ENCODE peak calls at places on chromosome 13, in nine cellular contexts. One of them, this sample, is unnamed.

GRCh38 chr13:75415720-75416119 is 66.2 kb downstream of the TBC1D4 start:
- DNase-seq in breast epithelium: no peak
- DNase-seq in left lung: no peak
- DNase-seq in psoas muscle: no peak
- DNase-seq in ovary: no peak
- DNase-seq in fibroblast of lung: peak; percentile 93
- DNase-seq in neuronal stem cell: no peak
- DNase-seq in adrenal gland: no peak
- DNase-seq in transverse colon: no peak
- DNase-seq in this sample: no peak

GRCh38 chr13:49443327-49443688 is 556 bp downstream of the CAB39L start:
- DNase-seq in breast epithelium: no peak
- DNase-seq in left lung: no peak
- DNase-seq in psoas muscle: no peak
- DNase-seq in ovary: no peak
- DNase-seq in fibroblast of lung: peak; percentile 36
- DNase-seq in neuronal stem cell: peak; percentile 40
- DNase-seq in adrenal gland: no peak
- DNase-seq in transverse colon: no peak
- DNase-seq in this sample: no peak

GRCh38 chr13:97567510-97568243 is 133.7 kb downstream of the RAP2A start:
- DNase-seq in breast epithelium: peak; percentile 75
- DNase-seq in left lung: peak; percentile 52
- DNase-seq in psoas muscle: peak; percentile 21
- DNase-seq in ovary: no peak
- DNase-seq in fibroblast of lung: peak; percentile 15
- DNase-seq in neuronal stem cell: no peak
- DNase-seq in adrenal gland: peak; percentile 24
- DNase-seq in transverse colon: peak; percentile 77
- DNase-seq in this sample: peak; percentile 80

GRCh38 chr13:101018720-101019119 is 344.1 kb upstream of the TMTC4 start:
- DNase-seq in breast epithelium: no peak
- DNase-seq in left lung: no peak
- DNase-seq in psoas muscle: no peak
- DNase-seq in ovary: no peak
- DNase-seq in fibroblast of lung: peak; percentile 87
- DNase-seq in neuronal stem cell: no peak
- DNase-seq in adrenal gland: no peak
- DNase-seq in transverse colon: no peak
- DNase-seq in this sample: no peak

GRCh38 chr13:97911311-97912138 is 42.0 kb upstream of the IPO5 start:
- DNase-seq in breast epithelium: no peak
- DNase-seq in left lung: no peak
- DNase-seq in psoas muscle: no peak
- DNase-seq in ovary: no peak
- DNase-seq in fibroblast of lung: peak; percentile 40
- DNase-seq in neuronal stem cell: no peak
- DNase-seq in adrenal gland: no peak
- DNase-seq in transverse colon: no peak
- DNase-seq in this sample: no peak

GRCh38 chr13:19984430-19985218 is 26.1 kb downstream of the ZMYM2 start:
- DNase-seq in breast epithelium: no peak
- DNase-seq in left lung: no peak
- DNase-seq in psoas muscle: no peak
- DNase-seq in ovary: no peak
- DNase-seq in fibroblast of lung: peak; percentile 48
- DNase-seq in neuronal stem cell: peak; percentile 3
- DNase-seq in adrenal gland: no peak
- DNase-seq in transverse colon: no peak
- DNase-seq in this sample: peak; percentile 21

GRCh38 chr13:32587774-32588165 is 1.5 kb downstream of the PDS5B start:
- DNase-seq in breast epithelium: no peak
- DNase-seq in left lung: no peak
- DNase-seq in psoas muscle: no peak
- DNase-seq in ovary: no peak
- DNase-seq in fibroblast of lung: peak; percentile 39
- DNase-seq in neuronal stem cell: no peak
- DNase-seq in adrenal gland: no peak
- DNase-seq in transverse colon: no peak
- DNase-seq in this sample: no peak

GRCh38 chr13:51152713-51153112 is 41.6 kb upstream of the C13orf42 start:
- DNase-seq in breast epithelium: no peak
- DNase-seq in left lung: no peak
- DNase-seq in psoas muscle: no peak
- DNase-seq in ovary: no peak
- DNase-seq in fibroblast of lung: peak; percentile 8
- DNase-seq in neuronal stem cell: no peak
- DNase-seq in adrenal gland: no peak
- DNase-seq in transverse colon: no peak
- DNase-seq in this sample: no peak

GRCh38 chr13:99658266-99658991 is 157.2 kb downstream of the TM9SF2 start:
- DNase-seq in breast epithelium: peak; percentile 35
- DNase-seq in left lung: peak; percentile 51
- DNase-seq in psoas muscle: peak; percentile 39
- DNase-seq in ovary: peak; percentile 34
- DNase-seq in fibroblast of lung: peak; percentile 54
- DNase-seq in neuronal stem cell: peak; percentile 65
- DNase-seq in adrenal gland: peak; percentile 28
- DNase-seq in transverse colon: peak; percentile 37
- DNase-seq in this sample: no peak

GRCh38 chr13:35851238-35851814 is 279.9 kb downstream of the DCLK1 start:
- DNase-seq in breast epithelium: no peak
- DNase-seq in left lung: no peak
- DNase-seq in psoas muscle: no peak
- DNase-seq in ovary: no peak
- DNase-seq in fibroblast of lung: no peak
- DNase-seq in neuronal stem cell: no peak
- DNase-seq in adrenal gland: no peak
- DNase-seq in transverse colon: no peak
- DNase-seq in this sample: no peak

GRCh38 chr13:110421061-110421460 is 114.0 kb downstream of the COL4A2 start:
- DNase-seq in breast epithelium: no peak
- DNase-seq in left lung: no peak
- DNase-seq in psoas muscle: no peak
- DNase-seq in ovary: no peak
- DNase-seq in fibroblast of lung: peak; percentile 48
- DNase-seq in neuronal stem cell: no peak
- DNase-seq in adrenal gland: no peak
- DNase-seq in transverse colon: no peak
- DNase-seq in this sample: no peak

GRCh38 chr13:110419391-110419791 is 112.3 kb downstream of the COL4A2 start:
- DNase-seq in breast epithelium: peak; percentile 39
- DNase-seq in left lung: no peak
- DNase-seq in psoas muscle: no peak
- DNase-seq in ovary: no peak
- DNase-seq in fibroblast of lung: peak; percentile 95
- DNase-seq in neuronal stem cell: no peak
- DNase-seq in adrenal gland: no peak
- DNase-seq in transverse colon: no peak
- DNase-seq in this sample: no peak

GRCh38 chr13:110420626-110421025 is 113.5 kb downstream of the COL4A2 start:
- DNase-seq in breast epithelium: no peak
- DNase-seq in left lung: no peak
- DNase-seq in psoas muscle: no peak
- DNase-seq in ovary: no peak
- DNase-seq in fibroblast of lung: no peak
- DNase-seq in neuronal stem cell: no peak
- DNase-seq in adrenal gland: no peak
- DNase-seq in transverse colon: no peak
- DNase-seq in this sample: no peak

GRCh38 chr13:110418944-110419343 is 111.9 kb downstream of the COL4A2 start:
- DNase-seq in breast epithelium: no peak
- DNase-seq in left lung: no peak
- DNase-seq in psoas muscle: no peak
- DNase-seq in ovary: no peak
- DNase-seq in fibroblast of lung: no peak
- DNase-seq in neuronal stem cell: no peak
- DNase-seq in adrenal gland: no peak
- DNase-seq in transverse colon: no peak
- DNase-seq in this sample: no peak

DNA sequence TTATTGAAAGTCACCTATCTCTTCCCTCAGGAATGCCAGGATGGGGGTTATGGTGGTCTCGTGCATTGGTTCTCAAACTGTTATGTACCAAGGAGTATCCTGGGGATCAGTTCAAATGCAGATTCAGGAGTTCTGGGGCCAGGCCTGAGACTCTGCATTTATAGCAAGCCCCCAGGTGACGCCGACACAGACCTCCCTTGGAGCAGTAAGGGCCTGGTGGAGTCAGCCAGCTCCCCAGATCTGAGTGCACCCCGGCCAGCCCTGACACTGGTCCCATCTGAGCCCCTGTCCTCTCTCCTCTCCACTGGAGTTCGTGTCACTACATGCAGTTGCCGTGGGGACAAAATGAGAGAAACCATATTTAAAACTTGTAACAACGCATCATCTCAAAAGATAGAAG is 112.9 kb downstream of the COL4A2 start:
- DNase-seq in breast epithelium: no peak
- DNase-seq in left lung: no peak
- DNase-seq in psoas muscle: no peak
- DNase-seq in ovary: no peak
- DNase-seq in fibroblast of lung: no peak
- DNase-seq in neuronal stem cell: no peak
- DNase-seq in adrenal gland: no peak
- DNase-seq in transverse colon: no peak
- DNase-seq in this sample: no peak
- H3K27me3 ChIP-seq in breast epithelium: no peaks in the 10 kb centered on the region
- H3K27me3 ChIP-seq in left lung: peaks cover 47% of the 10 kb centered on the region
- H3K27me3 ChIP-seq in psoas muscle: no peaks in the 10 kb centered on the region
- H3K27me3 ChIP-seq in ovary: no peaks in the 10 kb centered on the region
- H3K27me3 ChIP-seq in fibroblast of lung: no peaks in the 10 kb centered on the region
- H3K27me3 ChIP-seq in neuronal stem cell: no peaks in the 10 kb centered on the region
- H3K27me3 ChIP-seq in adrenal gland: no peaks in the 10 kb centered on the region
- H3K27me3 ChIP-seq in transverse colon: peaks cover 5% of the 10 kb centered on the region
- H3K27me3 ChIP-seq in this sample: no peaks in the 10 kb centered on the region

DNA sequence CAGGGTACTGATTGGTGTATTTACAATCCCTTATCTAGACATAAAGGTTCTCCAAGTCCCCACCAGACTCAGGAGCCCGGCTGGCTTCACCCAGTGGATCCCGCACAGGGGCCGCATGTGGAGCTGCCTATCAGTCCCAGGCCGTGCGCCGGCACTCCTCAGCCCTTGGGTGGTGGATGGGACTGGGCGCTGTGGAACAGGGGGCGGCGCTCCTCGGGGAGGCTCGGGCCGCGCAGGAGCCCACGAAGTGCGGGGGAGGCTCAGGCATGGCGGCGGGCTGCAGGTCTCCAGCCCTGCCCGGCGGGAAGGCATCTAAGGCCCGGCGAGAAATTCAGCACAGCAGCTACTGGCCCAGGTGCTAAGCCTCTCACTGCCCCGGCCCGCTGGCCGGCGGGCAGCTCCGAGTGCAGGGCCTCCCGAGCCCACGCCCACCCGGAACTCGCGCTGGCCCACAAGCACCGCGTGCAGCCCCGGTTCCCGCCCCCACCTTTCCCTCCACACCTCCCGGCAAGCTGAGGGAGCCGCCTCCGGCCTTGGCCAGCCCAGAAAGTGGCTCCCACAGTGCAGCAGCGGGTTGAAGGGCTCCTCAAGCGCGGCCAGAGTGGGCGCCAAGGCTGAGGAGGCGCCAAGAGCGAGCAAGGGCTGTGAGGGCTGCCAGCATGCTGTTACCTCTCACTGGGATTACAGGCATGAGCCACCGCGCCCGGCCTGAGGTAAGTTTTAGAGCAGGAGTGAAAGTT is 60.0 kb upstream of the SCEL start:
- DNase-seq in breast epithelium: no peak
- DNase-seq in left lung: no peak
- DNase-seq in psoas muscle: no peak
- DNase-seq in ovary: no peak
- DNase-seq in fibroblast of lung: no peak
- DNase-seq in neuronal stem cell: no peak
- DNase-seq in adrenal gland: no peak
- DNase-seq in transverse colon: no peak
- DNase-seq in this sample: no peak
- H3K4me1 ChIP-seq in breast epithelium: no peaks in the 10 kb centered on the region
- H3K4me1 ChIP-seq in left lung: peaks cover 5% of the 10 kb centered on the region
- H3K4me1 ChIP-seq in psoas muscle: peaks cover 7% of the 10 kb centered on the region
- H3K4me1 ChIP-seq in ovary: no peaks in the 10 kb centered on the region
- H3K4me1 ChIP-seq in fibroblast of lung: no peaks in the 10 kb centered on the region
- H3K4me1 ChIP-seq in neuronal stem cell: no peaks in the 10 kb centered on the region
- H3K4me1 ChIP-seq in adrenal gland: no peaks in the 10 kb centered on the region
- H3K4me1 ChIP-seq in transverse colon: no peaks in the 10 kb centered on the region
- H3K4me1 ChIP-seq in this sample: peaks cover 4% of the 10 kb centered on the region

GRCh38 chr13:110965755-110966134 is 50.9 kb upstream of the ANKRD10 start:
- DNase-seq in breast epithelium: no peak
- DNase-seq in left lung: no peak
- DNase-seq in psoas muscle: no peak
- DNase-seq in ovary: no peak
- DNase-seq in fibroblast of lung: no peak
- DNase-seq in neuronal stem cell: no peak
- DNase-seq in adrenal gland: no peak
- DNase-seq in transverse colon: no peak
- DNase-seq in this sample: no peak

GRCh38 chr13:110973007-110973700 is 58.3 kb upstream of the ANKRD10 start:
- DNase-seq in breast epithelium: no peak
- DNase-seq in left lung: no peak
- DNase-seq in psoas muscle: no peak
- DNase-seq in ovary: no peak
- DNase-seq in fibroblast of lung: no peak
- DNase-seq in neuronal stem cell: no peak
- DNase-seq in adrenal gland: no peak
- DNase-seq in transverse colon: no peak
- DNase-seq in this sample: no peak

GRCh38 chr13:110976785-110977184 is 61.9 kb upstream of the ANKRD10 start:
- DNase-seq in breast epithelium: no peak
- DNase-seq in left lung: no peak
- DNase-seq in psoas muscle: no peak
- DNase-seq in ovary: no peak
- DNase-seq in fibroblast of lung: no peak
- DNase-seq in neuronal stem cell: no peak
- DNase-seq in adrenal gland: no peak
- DNase-seq in transverse colon: no peak
- DNase-seq in this sample: no peak

GRCh38 chr13:110971486-110971885 is 56.6 kb upstream of the ANKRD10 start:
- DNase-seq in breast epithelium: no peak
- DNase-seq in left lung: no peak
- DNase-seq in psoas muscle: no peak
- DNase-seq in ovary: no peak
- DNase-seq in fibroblast of lung: no peak
- DNase-seq in neuronal stem cell: no peak
- DNase-seq in adrenal gland: no peak
- DNase-seq in transverse colon: no peak
- DNase-seq in this sample: no peak
- H3K27me3 ChIP-seq in breast epithelium: no peaks in the 10 kb centered on the region
- H3K27me3 ChIP-seq in left lung: no peaks in the 10 kb centered on the region
- H3K27me3 ChIP-seq in psoas muscle: no peaks in the 10 kb centered on the region
- H3K27me3 ChIP-seq in ovary: no peaks in the 10 kb centered on the region
- H3K27me3 ChIP-seq in fibroblast of lung: no peaks in the 10 kb centered on the region
- H3K27me3 ChIP-seq in neuronal stem cell: no peaks in the 10 kb centered on the region
- H3K27me3 ChIP-seq in adrenal gland: no peaks in the 10 kb centered on the region
- H3K27me3 ChIP-seq in transverse colon: no peaks in the 10 kb centered on the region
- H3K27me3 ChIP-seq in this sample: no peaks in the 10 kb centered on the region

DNA sequence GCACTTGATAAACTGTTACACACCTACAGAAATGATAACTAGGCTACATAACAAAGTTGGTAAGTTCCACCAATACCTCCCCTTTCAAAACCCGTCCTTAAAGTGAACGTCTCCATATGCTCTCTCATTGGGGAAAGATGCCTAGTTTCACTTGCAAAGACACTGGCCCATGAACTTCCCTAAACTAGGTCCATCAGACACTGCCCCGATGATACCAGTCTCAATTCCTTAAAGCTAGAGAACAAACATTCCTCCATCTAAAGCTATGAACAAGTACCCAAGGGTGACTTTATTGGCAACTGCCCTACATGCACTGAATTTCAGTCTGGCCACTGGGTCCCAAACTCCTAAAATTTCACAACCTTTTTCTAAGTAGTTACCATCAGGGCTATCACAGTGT is 39.9 kb downstream of the FOXO1 start:
- DNase-seq in breast epithelium: no peak
- DNase-seq in left lung: no peak
- DNase-seq in psoas muscle: no peak
- DNase-seq in ovary: no peak
- DNase-seq in fibroblast of lung: no peak
- DNase-seq in neuronal stem cell: no peak
- DNase-seq in adrenal gland: no peak
- DNase-seq in transverse colon: no peak
- DNase-seq in this sample: no peak
- H3K4me1 ChIP-seq in breast epithelium: no peaks in the 10 kb centered on the region
- H3K4me1 ChIP-seq in left lung: peaks cover 32% of the 10 kb centered on the region
- H3K4me1 ChIP-seq in psoas muscle: peaks cover 93% of the 10 kb centered on the region
- H3K4me1 ChIP-seq in ovary: peaks cover 24% of the 10 kb centered on the region
- H3K4me1 ChIP-seq in fibroblast of lung: no peaks in the 10 kb centered on the region
- H3K4me1 ChIP-seq in neuronal stem cell: peaks cover 11% of the 10 kb centered on the region
- H3K4me1 ChIP-seq in adrenal gland: peaks cover 24% of the 10 kb centered on the region
- H3K4me1 ChIP-seq in transverse colon: peaks cover 40% of the 10 kb centered on the region
- H3K4me1 ChIP-seq in this sample: peaks cover 9% of the 10 kb centered on the region

This sample was measured in Caco-2.